ENCODE peak calls at places on chromosomes 11 and 22, in six cellular contexts. R, O, M, J, F and A are unnamed samples. For H3K4me1, the result is how much of the 10 kb centered on the place peaks cover.

GRCh38 chr22:47563406-47564157 is 801.1 kb downstream of the TBC1D22A start:
- DNase-seq in R (no peak), O (no peak), M (no peak), J (no peak), F (no peak), A (no peak)

GRCh38 chr11:2679011-2679676 is 20.6 kb downstream of the KCNQ1OT1 start:
- DNase-seq in R (no peak), O (peak), M (peak), J (no peak), F (peak), A (no peak)

GRCh38 chr11:108970221-108970991 is 305.5 kb downstream of the DDX10 start:
- DNase-seq in R (no peak), O (no peak), M (no peak), J (no peak), F (no peak), A (no peak)

GRCh38 chr11:69008774-69009440 is 4.1 kb downstream of the MRGPRF start:
- DNase-seq in R (peak), O (peak), M (peak), J (no peak), F (peak), A (no peak)

GRCh38 chr11:126398721-126399120 is 43.2 kb downstream of the ST3GAL4 start:
- DNase-seq in R (no peak), O (no peak), M (no peak), J (no peak), F (no peak), A (no peak)

GRCh38 chr11:62402226-62402625 is 16.6 kb upstream of the SCGB1A1 start:
- DNase-seq in R (peak), O (no peak), M (no peak), J (no peak), F (no peak), A (no peak)

GRCh38 chr11:38005597-38005996 is 1407.6 kb upstream of the RAG2 start:
- DNase-seq in R (no peak), O (no peak), M (no peak), J (no peak), F (no peak), A (no peak)

GRCh38 chr11:32115406-32115805 is 24.5 kb downstream of the RCN1 start:
- DNase-seq in R (no peak), O (no peak), M (no peak), J (no peak), F (no peak), A (no peak)

GRCh38 chr11:106091480-106092123 is 14.1 kb downstream of the AASDHPPT start:
- DNase-seq in R (no peak), O (no peak), M (no peak), J (no peak), F (no peak), A (no peak)

GRCh38 chr11:77046060-77046501 is 11.9 kb downstream of the B3GNT6 start:
- DNase-seq in R (no peak), O (peak), M (no peak), J (peak), F (peak), A (peak)

GRCh38 chr11:85953491-85954143 is 98.4 kb downstream of the CCDC83 start:
- DNase-seq in R (no peak), O (no peak), M (no peak), J (no peak), F (no peak), A (no peak)

GRCh38 chr11:102599642-102600261 is 25.4 kb downstream of the MMP20 start:
- DNase-seq in R (no peak), O (peak), M (no peak), J (no peak), F (no peak), A (no peak)

GRCh38 chr22:48137640-48138039 is 1375.2 kb downstream of the TBC1D22A start:
- DNase-seq in R (no peak), O (no peak), M (no peak), J (no peak), F (no peak), A (no peak)

GRCh38 chr11:132855516-132855915 is 676.8 kb downstream of the OPCML start:
- DNase-seq in R (no peak), O (no peak), M (no peak), J (no peak), F (no peak), A (no peak)

GRCh38 chr11:69267395-69267805 is 26.6 kb upstream of the MYEOV start:
- DNase-seq in R (peak), O (no peak), M (peak), J (no peak), F (no peak), A (no peak)

GRCh38 chr11:2808850-2809847 is 76.4 kb downstream of the CDKN1C start:
- DNase-seq in R (peak), O (no peak), M (no peak), J (no peak), F (peak), A (no peak)

GRCh38 chr11:47391711-47392432 is 13.5 kb upstream of the SPI1 start:
- DNase-seq in R (peak), O (no peak), M (peak), J (no peak), F (no peak), A (no peak)

GRCh38 chr11:40302669-40303068 is 1156.8 kb downstream of the LRRC4C start:
- DNase-seq in R (no peak), O (no peak), M (no peak), J (no peak), F (no peak), A (no peak)

GRCh38 chr11:8818421-8818820 is 92.6 kb upstream of the AKIP1 start:
- DNase-seq in R (no peak), O (no peak), M (no peak), J (no peak), F (no peak), A (no peak)

GRCh38 chr11:72661486-72661885 is 12.7 kb downstream of the PDE2A start:
- DNase-seq in R (no peak), O (no peak), M (no peak), J (no peak), F (no peak), A (no peak)
- TF ChIP-seq CTCF in R (no peak), O (no peak), M (no peak), J (no peak), F (no peak), A (no peak)

DNA sequence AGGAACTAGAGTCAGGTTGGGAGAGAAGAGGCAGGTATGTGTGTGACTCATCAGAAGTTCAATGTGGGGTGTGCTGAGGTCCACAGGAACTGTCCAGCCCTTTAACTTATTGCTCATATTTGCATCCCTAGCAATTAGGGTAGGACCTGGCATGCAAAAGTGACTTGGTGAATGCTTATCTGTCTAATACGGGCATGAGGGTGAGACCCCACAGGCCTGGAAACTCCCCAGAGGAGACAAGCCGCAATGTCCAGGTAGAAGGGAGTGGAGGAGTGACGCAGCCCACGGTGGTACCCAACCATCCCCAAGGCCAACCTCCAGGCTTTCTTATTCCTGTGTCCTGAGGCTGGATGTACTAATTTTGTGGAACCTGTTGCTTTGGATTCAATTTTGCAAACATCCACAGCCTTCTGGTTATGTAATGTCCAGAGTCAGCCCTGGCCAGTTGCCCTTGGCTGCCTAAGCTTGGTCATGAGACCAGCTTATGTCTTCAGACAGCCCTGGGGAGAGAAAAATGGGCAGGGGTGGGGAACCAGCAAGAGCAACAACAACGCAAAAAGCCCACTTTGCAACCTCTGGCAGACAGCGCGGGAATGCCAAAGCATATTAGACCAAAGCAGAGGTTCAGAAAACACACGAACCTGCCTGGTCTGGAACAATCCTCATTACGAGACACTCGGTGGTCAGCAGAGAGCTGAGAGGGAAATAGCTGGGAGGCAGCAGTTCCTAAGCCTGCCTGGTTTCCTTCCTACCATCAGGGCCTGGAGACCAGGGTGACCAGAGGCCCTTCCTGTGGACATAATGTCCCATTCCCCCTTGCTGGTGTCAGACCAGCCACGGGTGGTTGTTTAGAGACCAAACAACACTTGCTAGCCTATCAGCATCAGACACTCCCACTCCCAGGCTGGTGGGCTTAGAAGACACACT is 49.3 kb downstream of the TIMP3 start:
- DNase-seq in R (no peak), O (no peak), M (no peak), J (no peak), F (no peak), A (no peak)
- H3K4me1 ChIP-seq in R (under half), O (under half), M (under half), J (under half), F (under half), A (under half)

GRCh38 chr11:56045538-56045937 is 18.1 kb downstream of the OR5AS1 start:
- DNase-seq in R (no peak), O (no peak), M (no peak), J (no peak), F (no peak), A (no peak)
- TF ChIP-seq CTCF in R (no peak), O (no peak), M (no peak), J (no peak), F (no peak), A (no peak)

GRCh38 chr11:119438599-119438998 is 15.6 kb upstream of the THY1 start:
- DNase-seq in R (no peak), O (no peak), M (no peak), J (no peak), F (no peak), A (no peak)

GRCh38 chr11:119445356-119445755 is 22.4 kb upstream of the THY1 start:
- DNase-seq in R (no peak), O (no peak), M (no peak), J (no peak), F (no peak), A (no peak)

GRCh38 chr11:119445850-119446249 is 22.9 kb upstream of the THY1 start:
- DNase-seq in R (no peak), O (no peak), M (no peak), J (no peak), F (no peak), A (no peak)

GRCh38 chr11:119446434-119446833 is 23.5 kb upstream of the THY1 start:
- DNase-seq in R (no peak), O (no peak), M (no peak), J (no peak), F (no peak), A (no peak)

GRCh38 chr11:119441898-119442243 is 18.9 kb upstream of the THY1 start:
- DNase-seq in R (no peak), O (no peak), M (no peak), J (no peak), F (no peak), A (no peak)
- H3K4me1 ChIP-seq in R (under half), O (under half), M (under half), J (under half), F (under half), A (under half)

GRCh38 chr22:31243339-31244043 is 31.4 kb downstream of the LIMK2 start:
- DNase-seq in R (no peak), O (peak), M (no peak), J (no peak), F (no peak), A (no peak)
- TF ChIP-seq CTCF in R (no peak), O (no peak), M (no peak), J (no peak), F (no peak), A (no peak)

GRCh38 chr22:40595497-40596234 is 40.9 kb downstream of the MRTFA start:
- DNase-seq in R (no peak), O (no peak), M (no peak), J (no peak), F (no peak), A (no peak)

GRCh38 chr22:40594924-40595323 is 41.6 kb downstream of the MRTFA start:
- DNase-seq in R (no peak), O (peak), M (no peak), J (no peak), F (no peak), A (no peak)

GRCh38 chr22:40593460-40594273 is 42.9 kb downstream of the MRTFA start:
- DNase-seq in R (no peak), O (no peak), M (no peak), J (peak), F (no peak), A (peak)

GRCh38 chr22:40594346-40594745 is 42.2 kb downstream of the MRTFA start:
- DNase-seq in R (no peak), O (no peak), M (no peak), J (no peak), F (no peak), A (no peak)

DNA sequence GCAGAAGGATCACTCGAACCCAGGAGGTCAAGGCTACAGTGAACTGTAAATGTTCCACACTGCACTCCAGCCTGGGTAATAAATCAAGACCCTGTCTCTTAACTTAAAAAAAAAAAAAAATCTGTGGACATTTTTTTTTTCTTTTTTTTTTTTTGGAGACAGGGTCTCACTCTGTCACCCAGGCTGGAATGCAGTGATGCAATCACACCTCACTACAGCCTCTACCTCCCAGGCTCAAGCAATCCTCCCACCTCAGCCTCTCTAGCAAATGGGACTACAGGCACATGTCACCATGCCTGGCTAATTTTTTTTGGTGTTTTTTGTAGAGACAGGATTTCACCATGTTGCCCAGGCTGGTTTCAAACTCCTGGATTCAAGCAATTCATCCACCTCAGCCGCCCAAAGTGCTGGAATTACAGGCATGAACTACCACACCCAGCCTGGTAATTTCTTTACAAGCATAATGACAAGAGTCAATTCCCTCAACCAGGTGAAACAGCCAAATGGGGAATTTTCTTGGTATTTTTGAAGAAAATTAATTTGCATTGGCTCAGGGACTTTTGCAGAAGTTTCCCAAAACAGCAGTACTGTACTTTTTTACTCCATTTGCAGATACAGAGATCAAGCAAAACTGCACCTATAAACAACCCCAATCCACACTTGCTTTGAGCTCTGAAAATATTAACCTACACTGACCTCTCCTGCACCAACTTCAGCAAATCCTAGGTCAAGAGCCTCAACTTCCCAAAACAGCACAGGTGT is 44.0 kb downstream of the MRTFA start:
- DNase-seq in R (no peak), O (peak), M (no peak), J (no peak), F (no peak), A (peak)
- H3K4me1 ChIP-seq in R (under half), O (half or more), M (under half), J (under half), F (under half), A (half or more)

GRCh38 chr11:17538731-17539130 is 5.5 kb downstream of the USH1C start:
- DNase-seq in R (peak), O (peak), M (no peak), J (no peak), F (peak), A (no peak)
- TF ChIP-seq CTCF in R (no peak), O (no peak), M (no peak), J (no peak), F (no peak), A (no peak)

GRCh38 chr22:26302726-26303125 is 126.3 kb upstream of the ASPHD2 start:
- DNase-seq in R (no peak), O (no peak), M (no peak), J (no peak), F (no peak), A (no peak)
- H3K4me1 ChIP-seq in R (under half), O (under half), M (under half), J (under half), F (under half), A (under half)

DNA sequence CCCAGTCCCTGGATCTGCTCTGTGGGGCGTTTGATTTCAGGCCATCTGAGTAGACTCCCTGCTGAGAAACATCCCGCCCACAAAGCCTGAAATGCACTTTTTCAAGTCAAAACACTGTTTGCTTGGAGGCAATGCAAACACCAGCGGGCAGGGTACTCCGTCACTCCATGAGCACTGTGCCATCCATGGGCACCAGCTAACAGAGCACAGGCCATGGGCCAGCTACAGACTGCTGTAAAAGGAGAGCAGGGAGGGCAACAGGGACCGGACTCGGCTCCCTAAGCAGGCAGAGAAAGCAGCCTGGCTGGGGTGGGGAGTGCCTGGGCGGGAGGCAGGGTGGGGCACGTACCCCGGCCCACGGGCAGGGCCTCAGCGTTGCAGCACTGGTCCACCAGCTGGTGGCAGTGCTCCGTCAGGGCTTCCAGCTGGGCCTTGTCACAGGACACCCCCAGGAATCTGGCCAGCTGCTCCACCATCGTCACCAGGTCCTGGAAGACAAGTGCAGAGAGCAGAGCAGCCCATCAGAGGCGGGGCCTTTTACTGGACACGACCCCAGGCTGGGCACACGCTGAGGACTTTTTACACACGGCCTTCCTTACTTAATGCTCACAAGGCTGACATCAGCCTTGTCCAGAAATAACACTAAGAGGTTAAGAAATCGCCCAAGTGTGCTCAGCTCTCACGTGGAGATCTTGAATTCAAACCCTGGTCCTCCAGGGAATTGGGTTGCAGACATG is 16.8 kb upstream of the EFCAB6 start:
- DNase-seq in R (peak), O (no peak), M (peak), J (peak), F (peak), A (no peak)
- TF ChIP-seq CTCF in R (no peak), O (no peak), M (no peak), J (peak), F (no peak), A (no peak)

GRCh38 chr22:43013355-43014061 is 1.4 kb downstream of the PACSIN2 start:
- DNase-seq in R (no peak), O (no peak), M (no peak), J (no peak), F (no peak), A (peak)

GRCh38 chr22:43014062-43014875 is 680 bp downstream of the PACSIN2 start:
- DNase-seq in R (peak), O (peak), M (peak), J (peak), F (peak), A (peak)

GRCh38 chr22:43011079-43011478 is 3.9 kb downstream of the PACSIN2 start:
- DNase-seq in R (no peak), O (peak), M (no peak), J (no peak), F (no peak), A (no peak)

GRCh38 chr22:43014876-43015676 is at the start of gene PACSIN2:
- DNase-seq in R (peak), O (peak), M (peak), J (peak), F (peak), A (peak)

DNA sequence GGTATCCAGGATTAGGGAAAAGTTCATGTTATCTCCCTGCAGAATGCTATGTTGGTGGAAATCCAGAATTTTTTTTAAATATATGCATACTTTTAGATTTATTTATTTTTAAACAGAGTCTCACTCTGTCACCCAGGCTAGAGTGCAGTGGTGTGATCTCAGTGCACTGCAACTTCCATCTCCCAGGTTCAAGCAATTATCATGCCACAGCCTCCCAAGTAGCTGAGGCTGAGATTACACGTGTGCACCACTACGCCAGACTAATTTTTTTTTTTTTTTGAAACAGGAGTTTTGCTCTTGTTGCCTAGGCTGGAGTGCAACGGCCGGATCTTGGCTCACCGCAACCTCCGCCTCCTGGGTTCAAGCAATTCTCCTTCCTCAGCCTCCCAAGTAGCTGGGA is 2.6 kb downstream of the PACSIN2 start:
- DNase-seq in R (no peak), O (no peak), M (no peak), J (no peak), F (no peak), A (no peak)
- H3K4me1 ChIP-seq in R (under half), O (half or more), M (under half), J (under half), F (under half), A (under half)